ENCODE peak calls at places on chromosomes 1 and 21, in seven cellular contexts. One of them, this sample, is unnamed.

GRCh38 chr21:42556960-42557359 is 43.3 kb downstream of the SLC37A1 start:
- DNase-seq in OCI-LY7: peak; percentile 71
- DNase-seq in neural progenitor cell: no peak
- DNase-seq in PC-3: no peak
- DNase-seq in GM23248: no peak
- DNase-seq in GM23338: no peak
- DNase-seq in HCT116: no peak
- DNase-seq in this sample: no peak

GRCh38 chr1:227770812-227771211 is 35.6 kb downstream of the SNAP47 start:
- DNase-seq in OCI-LY7: no peak
- DNase-seq in neural progenitor cell: no peak
- DNase-seq in PC-3: no peak
- DNase-seq in GM23248: no peak
- DNase-seq in GM23338: no peak
- DNase-seq in HCT116: no peak
- DNase-seq in this sample: no peak

GRCh38 chr1:93988634-93989350 is 79.6 kb upstream of the GCLM start:
- DNase-seq in OCI-LY7: no peak
- DNase-seq in neural progenitor cell: no peak
- DNase-seq in PC-3: peak; percentile 75
- DNase-seq in GM23248: peak; percentile 91
- DNase-seq in GM23338: no peak
- DNase-seq in HCT116: no peak
- DNase-seq in this sample: no peak

GRCh38 chr1:91884459-91885290 is 1.3 kb downstream of the TGFBR3 start:
- DNase-seq in OCI-LY7: no peak
- DNase-seq in neural progenitor cell: peak; percentile 59
- DNase-seq in PC-3: peak; percentile 19
- DNase-seq in GM23248: peak; percentile 64
- DNase-seq in GM23338: peak; percentile 56
- DNase-seq in HCT116: no peak
- DNase-seq in this sample: peak; percentile 20

GRCh38 chr1:182227864-182228547 is 163.6 kb downstream of the GLUL start:
- DNase-seq in OCI-LY7: no peak
- DNase-seq in neural progenitor cell: no peak
- DNase-seq in PC-3: no peak
- DNase-seq in GM23248: no peak
- DNase-seq in GM23338: no peak
- DNase-seq in HCT116: no peak
- DNase-seq in this sample: no peak

GRCh38 chr1:151584278-151584677 is 27.6 kb upstream of the SNX27 start:
- DNase-seq in OCI-LY7: no peak
- DNase-seq in neural progenitor cell: no peak
- DNase-seq in PC-3: no peak
- DNase-seq in GM23248: no peak
- DNase-seq in GM23338: no peak
- DNase-seq in HCT116: no peak
- DNase-seq in this sample: no peak

GRCh38 chr1:172340520-172340919 is 80.0 kb upstream of the C1orf105 start:
- DNase-seq in OCI-LY7: no peak
- DNase-seq in neural progenitor cell: no peak
- DNase-seq in PC-3: no peak
- DNase-seq in GM23248: no peak
- DNase-seq in GM23338: no peak
- DNase-seq in HCT116: no peak
- DNase-seq in this sample: no peak

GRCh38 chr1:170730443-170730842 is 66.5 kb downstream of the PRRX1 start:
- DNase-seq in OCI-LY7: no peak
- DNase-seq in neural progenitor cell: no peak
- DNase-seq in PC-3: peak; percentile 32
- DNase-seq in GM23248: peak; percentile 44
- DNase-seq in GM23338: no peak
- DNase-seq in HCT116: no peak
- DNase-seq in this sample: no peak

GRCh38 chr1:198676253-198676652 is 37.4 kb downstream of the PTPRC start:
- DNase-seq in OCI-LY7: peak; percentile 57
- DNase-seq in neural progenitor cell: no peak
- DNase-seq in PC-3: no peak
- DNase-seq in GM23248: no peak
- DNase-seq in GM23338: no peak
- DNase-seq in HCT116: no peak
- DNase-seq in this sample: no peak

GRCh38 chr1:21645550-21645949 is 23.6 kb downstream of the RAP1GAP start:
- DNase-seq in OCI-LY7: no peak
- DNase-seq in neural progenitor cell: no peak
- DNase-seq in PC-3: no peak
- DNase-seq in GM23248: no peak
- DNase-seq in GM23338: no peak
- DNase-seq in HCT116: no peak
- DNase-seq in this sample: no peak

GRCh38 chr1:53134961-53135734 is 7.3 kb downstream of the SLC1A7 start:
- DNase-seq in OCI-LY7: no peak
- DNase-seq in neural progenitor cell: no peak
- DNase-seq in PC-3: no peak
- DNase-seq in GM23248: peak; percentile 97
- DNase-seq in GM23338: no peak
- DNase-seq in HCT116: no peak
- DNase-seq in this sample: peak; percentile 54

GRCh38 chr1:23807453-23807852 is 6.9 kb upstream of the GALE start:
- DNase-seq in OCI-LY7: no peak
- DNase-seq in neural progenitor cell: no peak
- DNase-seq in PC-3: no peak
- DNase-seq in GM23248: no peak
- DNase-seq in GM23338: no peak
- DNase-seq in HCT116: no peak
- DNase-seq in this sample: no peak

GRCh38 chr1:53502641-53503432 is 43.6 kb downstream of the DMRTB1 start:
- DNase-seq in OCI-LY7: no peak
- DNase-seq in neural progenitor cell: peak; percentile 80
- DNase-seq in PC-3: no peak
- DNase-seq in GM23248: no peak
- DNase-seq in GM23338: peak; percentile 52
- DNase-seq in HCT116: no peak
- DNase-seq in this sample: peak; percentile 56

GRCh38 chr1:54267815-54268551 is 68.0 kb downstream of the MRPL37 start:
- DNase-seq in OCI-LY7: no peak
- DNase-seq in neural progenitor cell: no peak
- DNase-seq in PC-3: no peak
- DNase-seq in GM23248: no peak
- DNase-seq in GM23338: no peak
- DNase-seq in HCT116: no peak
- DNase-seq in this sample: no peak

GRCh38 chr1:233327938-233328660 is 575 bp downstream of the MAP3K21 start:
- DNase-seq in OCI-LY7: peak; percentile 35
- DNase-seq in neural progenitor cell: peak; percentile 61
- DNase-seq in PC-3: peak; percentile 48
- DNase-seq in GM23248: peak; percentile 47
- DNase-seq in GM23338: peak; percentile 65
- DNase-seq in HCT116: no peak
- DNase-seq in this sample: peak; percentile 63

GRCh38 chr1:227540170-227541098 is 22.9 kb upstream of the ZNF678 start:
- DNase-seq in OCI-LY7: no peak
- DNase-seq in neural progenitor cell: no peak
- DNase-seq in PC-3: no peak
- DNase-seq in GM23248: no peak
- DNase-seq in GM23338: no peak
- DNase-seq in HCT116: no peak
- DNase-seq in this sample: no peak

GRCh38 chr1:42820813-42821212 is 3.6 kb upstream of the SVBP start:
- DNase-seq in OCI-LY7: no peak
- DNase-seq in neural progenitor cell: no peak
- DNase-seq in PC-3: no peak
- DNase-seq in GM23248: no peak
- DNase-seq in GM23338: no peak
- DNase-seq in HCT116: no peak
- DNase-seq in this sample: no peak

GRCh38 chr1:220325306-220325995 is 53.2 kb upstream of the RAB3GAP2 start:
- DNase-seq in OCI-LY7: no peak
- DNase-seq in neural progenitor cell: no peak
- DNase-seq in PC-3: peak; percentile 23
- DNase-seq in GM23248: no peak
- DNase-seq in GM23338: no peak
- DNase-seq in HCT116: no peak
- DNase-seq in this sample: no peak

GRCh38 chr1:174740248-174740990 is 259.3 kb upstream of the CACYBP start:
- DNase-seq in OCI-LY7: no peak
- DNase-seq in neural progenitor cell: no peak
- DNase-seq in PC-3: peak; percentile 11
- DNase-seq in GM23248: peak; percentile 37
- DNase-seq in GM23338: no peak
- DNase-seq in HCT116: no peak
- DNase-seq in this sample: peak; percentile 16

DNA sequence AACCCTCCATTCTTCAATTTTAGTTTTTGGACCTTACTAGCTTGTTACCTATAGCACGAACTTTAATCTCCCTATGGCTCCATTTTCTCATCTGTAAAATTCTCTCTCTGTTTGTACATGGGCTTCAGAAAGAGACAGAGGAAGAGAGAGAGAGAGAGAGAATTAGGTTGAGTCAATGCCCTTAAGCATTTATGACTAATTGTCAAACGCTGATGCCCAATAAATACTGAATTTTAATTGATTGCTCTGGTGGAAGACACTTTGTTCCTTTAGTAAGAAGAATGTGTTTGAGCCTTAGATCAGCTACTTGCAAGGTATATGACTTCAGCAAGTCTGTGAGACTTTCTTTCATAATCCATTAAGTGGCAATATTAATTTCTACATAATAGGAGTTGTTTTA is 743.1 kb upstream of the ADGRL4 start:
- DNase-seq in OCI-LY7: no peak
- DNase-seq in neural progenitor cell: no peak
- DNase-seq in PC-3: peak; percentile 45
- DNase-seq in GM23248: no peak
- DNase-seq in GM23338: no peak
- DNase-seq in HCT116: no peak
- DNase-seq in this sample: no peak
- H2AFZ ChIP-seq in OCI-LY7: no peak overlapping the region
- H2AFZ ChIP-seq in neural progenitor cell: no peak overlapping the region
- H2AFZ ChIP-seq in PC-3: no peak overlapping the region
- H2AFZ ChIP-seq in GM23248: no peak overlapping the region
- H2AFZ ChIP-seq in GM23338: no peak overlapping the region
- H2AFZ ChIP-seq in HCT116: no peak overlapping the region
- H2AFZ ChIP-seq in this sample: no peak overlapping the region

GRCh38 chr1:29853716-29854330 is 617.5 kb downstream of the PTPRU start:
- DNase-seq in OCI-LY7: no peak
- DNase-seq in neural progenitor cell: no peak
- DNase-seq in PC-3: no peak
- DNase-seq in GM23248: no peak
- DNase-seq in GM23338: no peak
- DNase-seq in HCT116: no peak
- DNase-seq in this sample: no peak

GRCh38 chr1:29851666-29852065 is 615.3 kb downstream of the PTPRU start:
- DNase-seq in OCI-LY7: no peak
- DNase-seq in neural progenitor cell: no peak
- DNase-seq in PC-3: peak; percentile 15
- DNase-seq in GM23248: no peak
- DNase-seq in GM23338: no peak
- DNase-seq in HCT116: no peak
- DNase-seq in this sample: peak; percentile 61

GRCh38 chr1:29854700-29855276 is 618.5 kb downstream of the PTPRU start:
- DNase-seq in OCI-LY7: no peak
- DNase-seq in neural progenitor cell: no peak
- DNase-seq in PC-3: peak; percentile 13
- DNase-seq in GM23248: no peak
- DNase-seq in GM23338: no peak
- DNase-seq in HCT116: no peak
- DNase-seq in this sample: no peak

GRCh38 chr1:29850358-29850757 is 614.0 kb downstream of the PTPRU start:
- DNase-seq in OCI-LY7: no peak
- DNase-seq in neural progenitor cell: no peak
- DNase-seq in PC-3: no peak
- DNase-seq in GM23248: no peak
- DNase-seq in GM23338: no peak
- DNase-seq in HCT116: no peak
- DNase-seq in this sample: no peak

DNA sequence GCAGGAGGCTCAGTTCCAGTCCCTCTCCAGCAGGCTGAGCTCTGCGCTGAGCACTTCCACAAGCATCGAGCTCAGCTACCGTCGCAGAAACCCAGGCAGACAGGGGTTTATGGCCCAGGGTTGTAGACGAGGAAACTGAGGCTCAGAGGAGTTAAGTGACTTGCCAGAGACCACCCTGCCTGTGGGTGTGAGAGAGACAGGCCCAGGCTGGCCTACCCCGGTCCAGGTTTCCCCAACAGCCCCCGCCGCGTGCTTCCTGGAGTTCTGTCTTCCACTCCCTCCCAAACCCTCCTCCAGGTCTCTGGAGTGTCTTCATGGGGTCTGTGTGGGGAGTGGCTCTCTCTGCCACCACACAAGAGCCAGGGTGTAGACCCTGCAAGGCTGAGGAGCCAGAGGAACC is 615.9 kb downstream of the PTPRU start:
- DNase-seq in OCI-LY7: no peak
- DNase-seq in neural progenitor cell: no peak
- DNase-seq in PC-3: no peak
- DNase-seq in GM23248: no peak
- DNase-seq in GM23338: no peak
- DNase-seq in HCT116: no peak
- DNase-seq in this sample: no peak
- TF ChIP-seq EZH2phosphoT487 in OCI-LY7: no peak
- TF ChIP-seq EZH2phosphoT487 in neural progenitor cell: no peak
- TF ChIP-seq EZH2phosphoT487 in PC-3: no peak
- TF ChIP-seq EZH2phosphoT487 in GM23248: no peak
- TF ChIP-seq EZH2phosphoT487 in GM23338: no peak
- TF ChIP-seq EZH2phosphoT487 in HCT116: no peak
- TF ChIP-seq EZH2phosphoT487 in this sample: no peak

DNA sequence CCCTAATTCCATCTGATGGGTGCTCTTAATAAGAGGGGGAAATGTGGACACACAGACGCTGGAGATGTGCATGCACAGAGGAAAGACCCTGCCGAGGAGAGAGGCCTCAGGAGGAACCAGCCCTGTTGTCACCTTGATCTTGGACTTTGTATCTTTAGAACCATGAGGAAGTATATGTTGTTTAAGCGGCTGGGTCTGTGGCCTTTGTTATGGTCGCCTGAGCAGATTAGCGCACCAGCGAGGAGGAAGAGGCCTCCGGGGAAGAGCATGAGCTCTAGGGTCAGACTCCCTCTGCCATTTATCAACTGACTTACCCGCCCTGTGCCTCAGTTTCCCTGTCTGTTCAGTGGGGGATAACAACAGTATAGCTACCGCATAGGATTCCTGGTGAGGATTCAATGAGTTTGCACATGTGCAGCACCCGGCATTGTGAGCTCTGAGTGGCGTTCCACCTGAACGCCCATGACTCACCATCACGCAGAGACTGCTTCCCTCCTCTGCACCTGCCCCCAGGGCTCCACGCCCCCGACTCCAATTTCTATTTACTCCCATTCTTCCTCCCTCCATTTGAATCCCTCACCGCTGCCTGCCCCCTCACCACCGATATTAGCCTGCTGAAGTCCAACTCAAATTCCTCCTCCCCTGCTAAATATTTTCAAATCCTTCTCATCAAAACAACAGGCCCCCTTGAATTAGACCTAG is 67.2 kb downstream of the ATP5PO start:
- DNase-seq in OCI-LY7: peak; percentile 14
- DNase-seq in neural progenitor cell: no peak
- DNase-seq in PC-3: peak; percentile 91
- DNase-seq in GM23248: no peak
- DNase-seq in GM23338: no peak
- DNase-seq in HCT116: no peak
- DNase-seq in this sample: no peak
- H2AFZ ChIP-seq in OCI-LY7: peak overlapping the region; percentile 4
- H2AFZ ChIP-seq in neural progenitor cell: no peak overlapping the region
- H2AFZ ChIP-seq in PC-3: peak overlapping the region; percentile 55
- H2AFZ ChIP-seq in GM23248: no peak overlapping the region
- H2AFZ ChIP-seq in GM23338: no peak overlapping the region
- H2AFZ ChIP-seq in HCT116: no peak overlapping the region
- H2AFZ ChIP-seq in this sample: no peak overlapping the region

GRCh38 chr21:45635271-45636151 is 8.0 kb upstream of the PCBP3 start:
- DNase-seq in OCI-LY7: no peak
- DNase-seq in neural progenitor cell: no peak
- DNase-seq in PC-3: no peak
- DNase-seq in GM23248: no peak
- DNase-seq in GM23338: no peak
- DNase-seq in HCT116: no peak
- DNase-seq in this sample: no peak
- TF ChIP-seq EZH2phosphoT487 in OCI-LY7: no peak
- TF ChIP-seq EZH2phosphoT487 in neural progenitor cell: no peak
- TF ChIP-seq EZH2phosphoT487 in PC-3: no peak
- TF ChIP-seq EZH2phosphoT487 in GM23248: no peak
- TF ChIP-seq EZH2phosphoT487 in GM23338: no peak
- TF ChIP-seq EZH2phosphoT487 in HCT116: no peak
- TF ChIP-seq EZH2phosphoT487 in this sample: no peak

This sample was measured in hepatocyte.